ENCODE peak calls at places on chromosome 3, in six cellular contexts. Q, L, V, H, G and E are unnamed samples.
A peak's percentile ranks its signal among the peaks of the same experiment; 100 is the strongest.

GRCh38 chr3:43071313-43071893 is 34.5 kb downstream of the POMGNT2 start:
- DNase-seq in G (peak; percentile 66), H (no peak), L (no peak), Q (no peak), V (peak; percentile 23), E (peak; percentile 8)

GRCh38 chr3:53842436-53843194 is 3.6 kb downstream of the CHDH start:
- DNase-seq in H (no peak), G (no peak), L (peak; percentile 8), V (peak; percentile 100), Q (no peak), E (no peak)

GRCh38 chr3:157856078-157856939 is 249.9 kb downstream of the SHOX2 start:
- DNase-seq in L (no peak), V (no peak), Q (no peak), G (no peak), H (no peak), E (no peak)

GRCh38 chr3:100209169-100209568 is 51.6 kb upstream of the TBC1D23 start:
- DNase-seq in L (no peak), H (no peak), G (no peak), V (no peak), Q (no peak), E (no peak)

GRCh38 chr3:107366766-107367165 is 10.5 kb upstream of the CCDC54 start:
- DNase-seq in G (peak; percentile 25), Q (no peak), L (no peak), H (no peak), V (no peak), E (no peak)

GRCh38 chr3:56915969-56916586 is 114.3 kb upstream of the ARHGEF3 start:
- DNase-seq in H (peak; percentile 32), G (no peak), L (no peak), Q (no peak), V (no peak), E (peak; percentile 40)

GRCh38 chr3:149489060-149489690 is 14.7 kb downstream of the TM4SF4 start:
- DNase-seq in G (peak; percentile 13), V (no peak), Q (peak; percentile 80), H (no peak), L (no peak), E (peak; percentile 22)

GRCh38 chr3:108406661-108407206 is 103.7 kb downstream of the MYH15 start:
- DNase-seq in V (peak; percentile 71), H (peak; percentile 68), G (peak; percentile 60), L (peak; percentile 62), Q (peak; percentile 60), E (peak; percentile 72)

GRCh38 chr3:102979682-102980378 is 545.0 kb downstream of the ZPLD1 start:
- DNase-seq in Q (peak; percentile 46), L (peak; percentile 11), V (no peak), H (no peak), G (no peak), E (no peak)

GRCh38 chr3:187403768-187404270 is 35.6 kb downstream of the RTP4 start:
- DNase-seq in H (no peak), L (peak; percentile 26), G (no peak), Q (peak; percentile 88), V (peak; percentile 9), E (no peak)

GRCh38 chr3:117045143-117045542 is 335.6 kb downstream of the TUSC7 start:
- DNase-seq in G (no peak), L (no peak), V (no peak), H (no peak), Q (no peak), E (no peak)

GRCh38 chr3:172595648-172596393 is 72.6 kb upstream of the TNFSF10 start:
- DNase-seq in H (peak; percentile 60), L (peak; percentile 45), G (peak; percentile 52), Q (peak; percentile 78), V (peak; percentile 63), E (peak; percentile 75)

GRCh38 chr3:9862391-9863235 is 17.4 kb downstream of the CIDEC start:
- DNase-seq in G (peak; percentile 98), L (peak; percentile 53), H (no peak), V (peak; percentile 74), Q (peak; percentile 29), E (peak; percentile 58)

GRCh38 chr3:134864644-134865043 is 69.6 kb downstream of the EPHB1 start:
- DNase-seq in L (no peak), G (no peak), H (no peak), V (no peak), Q (peak; percentile 42), E (peak; percentile 23)

GRCh38 chr3:9710174-9710739 is 6.6 kb downstream of the CPNE9 start:
- DNase-seq in L (no peak), V (no peak), H (no peak), G (no peak), Q (no peak), E (no peak)

GRCh38 chr3:136209921-136210320 is 13.8 kb upstream of the MSL2 start:
- DNase-seq in G (no peak), L (no peak), V (no peak), Q (no peak), H (no peak), E (no peak)

GRCh38 chr3:128432898-128433629 is 33.6 kb downstream of the DNAJB8 start:
- DNase-seq in G (peak; percentile 44), L (no peak), H (no peak), V (no peak), Q (no peak), E (peak; percentile 35)

GRCh38 chr3:108006077-108006675 is 84.7 kb downstream of the CD47 start:
- DNase-seq in Q (peak; percentile 60), G (peak; percentile 19), H (no peak), L (no peak), V (peak; percentile 11), E (peak; percentile 9)

GRCh38 chr3:16441306-16441898 is 72.1 kb downstream of the RFTN1 start:
- DNase-seq in H (no peak), G (no peak), L (no peak), Q (no peak), V (no peak), E (no peak)

GRCh38 chr3:107959767-107960166 is 131.1 kb downstream of the CD47 start:
- DNase-seq in V (no peak), Q (peak; percentile 88), G (no peak), H (no peak), L (no peak), E (no peak)

GRCh38 chr3:12884104-12884742 is 42.9 kb upstream of the RPL32 start:
- DNase-seq in G (no peak), H (no peak), V (no peak), L (no peak), Q (no peak), E (no peak)

GRCh38 chr3:132652640-132653270 is 6.9 kb downstream of the ACAD11 start:
- DNase-seq in L (no peak), V (no peak), Q (no peak), H (no peak), G (no peak), E (no peak)

GRCh38 chr3:115469649-115470048 is 153.7 kb upstream of the GAP43 start:
- DNase-seq in G (no peak), V (no peak), L (no peak), Q (peak; percentile 32), H (peak; percentile 15), E (peak; percentile 1)

GRCh38 chr3:188153498-188153948 is 434 bp upstream of the LPP start:
- DNase-seq in V (peak; percentile 88), Q (peak; percentile 92), H (no peak), L (peak; percentile 84), G (no peak), E (peak; percentile 64)

GRCh38 chr3:69149586-69149985 is 27.2 kb upstream of the LMOD3 start:
- DNase-seq in Q (no peak), V (no peak), L (no peak), H (no peak), G (no peak), E (no peak)
- TF ChIP-seq MYC in Q (no peak), V (no peak), L (no peak), H (no peak), G (no peak), E (no peak)

DNA sequence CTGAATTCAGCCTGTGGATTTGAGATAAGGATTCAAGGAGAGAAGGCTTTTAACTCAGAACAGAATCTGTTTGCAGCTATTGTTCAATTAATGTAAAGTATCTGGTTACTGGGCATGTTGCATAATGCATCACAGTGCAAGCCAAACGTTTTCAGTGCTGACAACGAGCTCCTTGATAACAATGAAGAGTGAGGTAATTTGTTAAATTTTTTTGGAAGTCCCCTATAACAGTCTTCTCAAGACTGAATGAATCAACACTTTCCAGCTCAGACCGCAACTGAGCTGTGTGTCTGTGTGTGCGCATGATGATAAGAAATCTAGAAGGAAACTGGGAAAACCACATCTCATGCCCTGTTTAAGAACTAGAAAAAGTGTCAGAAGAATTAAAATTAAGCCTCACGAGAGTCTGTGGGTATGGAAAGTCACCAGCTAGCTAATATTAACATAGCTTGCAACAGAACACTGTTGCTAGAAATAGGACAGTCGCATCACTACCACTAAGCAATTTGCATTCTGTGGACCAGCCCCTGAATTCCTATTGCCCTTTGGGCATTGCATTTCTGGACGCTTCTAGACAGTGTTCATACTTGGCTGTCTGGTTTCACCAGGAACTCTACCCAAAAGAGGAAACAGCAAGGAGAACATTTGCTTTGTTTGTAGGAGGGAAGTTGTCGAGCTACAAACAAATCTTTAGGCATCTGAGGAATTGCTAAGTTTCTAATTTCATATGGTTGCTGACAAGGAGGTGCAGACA is 43.7 kb upstream of the ATP2C1 start:
- DNase-seq in Q (no peak), G (peak; percentile 69), L (no peak), H (peak; percentile 95), V (no peak), E (peak; percentile 96)
- TF ChIP-seq MAX in Q (no peak), G (no peak), L (no peak), H (no peak), V (no peak), E (peak; percentile 60)

DNA sequence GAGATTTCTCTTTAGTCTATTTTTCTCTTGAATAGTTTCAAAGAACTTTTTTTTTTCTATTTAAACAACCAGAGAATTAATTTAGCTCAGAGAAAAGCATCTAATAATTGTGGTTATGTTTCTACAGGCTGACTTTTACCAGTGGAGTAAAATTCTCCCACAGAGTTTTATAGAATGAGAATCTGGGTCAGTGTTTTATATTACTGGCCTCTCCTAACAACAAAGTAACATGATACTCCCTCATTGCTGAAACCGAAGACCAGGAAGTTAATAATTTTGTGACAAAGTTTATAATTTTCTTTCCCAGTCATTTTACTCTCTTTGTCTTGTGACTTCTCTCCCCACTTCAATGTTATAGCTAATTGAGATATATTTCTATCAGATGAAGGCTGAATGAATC is 946.9 kb downstream of the EPHA3 start:
- DNase-seq in V (no peak), L (no peak), Q (no peak), H (no peak), G (no peak), E (no peak)
- TF ChIP-seq MYC in V (no peak), L (no peak), Q (no peak), H (no peak), G (no peak), E (no peak)

GRCh38 chr3:76365284-76365683 is 579.9 kb upstream of the ZNF717 start:
- DNase-seq in H (no peak), V (no peak), G (no peak), Q (no peak), L (no peak), E (no peak)

GRCh38 chr3:76372497-76372896 is 587.1 kb upstream of the ZNF717 start:
- DNase-seq in V (no peak), L (no peak), Q (no peak), G (no peak), H (no peak), E (no peak)

GRCh38 chr3:76370749-76371148 is 585.4 kb upstream of the ZNF717 start:
- DNase-seq in G (no peak), H (no peak), L (no peak), Q (no peak), V (no peak), E (no peak)

GRCh38 chr3:76367281-76367680 is 581.9 kb upstream of the ZNF717 start:
- DNase-seq in H (no peak), G (no peak), Q (no peak), L (no peak), V (no peak), E (no peak)

GRCh38 chr3:76369170-76369569 is 583.8 kb upstream of the ZNF717 start:
- DNase-seq in H (no peak), G (no peak), L (no peak), V (no peak), Q (no peak), E (peak; percentile 9)
- TF ChIP-seq MAX in H (no peak), G (no peak), L (no peak), V (no peak), Q (no peak), E (no peak)